ENCODE peak calls at places on chromosomes 5 and 9, in six cellular contexts. Y is GM23248; R is CD4-positive, alpha-beta T cell; W is T-helper 1 cell; L is SK-N-DZ; G is fibroblast of villous mesenchyme. D is an unnamed sample.

GRCh38 chr5:54518146-54519082 is 855 bp downstream of the SNX18 start:
- DNase-seq in L (peak), G (no peak), W (peak), Y (peak), R (peak), D (peak)

GRCh38 chr5:144206136-144206535 is 35.5 kb downstream of the KCTD16 start:
- DNase-seq in R (no peak), L (peak), Y (peak), W (no peak), G (no peak), D (no peak)

GRCh38 chr9:114738581-114739316 is 56.8 kb upstream of the TEX48 start:
- DNase-seq in L (peak), W (peak), Y (peak), G (peak), R (peak), D (peak)

GRCh38 chr5:143182901-143183820 is 220.3 kb downstream of the NR3C1 start:
- DNase-seq in L (peak), R (no peak), W (no peak), Y (peak), G (peak), D (no peak)

GRCh38 chr5:65152131-65152530 is 329.6 kb downstream of the ADAMTS6 start:
- DNase-seq in W (no peak), L (no peak), Y (peak), G (peak), R (no peak), D (no peak)

GRCh38 chr9:5696884-5697283 is 68.0 kb downstream of the RIC1 start:
- DNase-seq in G (no peak), R (no peak), Y (no peak), W (no peak), L (no peak), D (no peak)

GRCh38 chr5:89498699-89499098 is 615.7 kb upstream of the MEF2C start:
- DNase-seq in Y (no peak), R (no peak), L (no peak), G (no peak), W (no peak), D (no peak)

GRCh38 chr5:127205147-127205546 is 85.4 kb upstream of the MEGF10 start:
- DNase-seq in L (no peak), W (no peak), R (no peak), G (no peak), Y (no peak), D (no peak)

GRCh38 chr5:152004095-152004494 is 79.4 kb upstream of the GLRA1 start:
- DNase-seq in Y (no peak), L (no peak), R (no peak), W (no peak), G (no peak), D (no peak)

GRCh38 chr5:142246263-142246662 is 78.6 kb downstream of the SPRY4 start:
- DNase-seq in W (no peak), G (peak), R (no peak), Y (peak), L (no peak), D (no peak)

GRCh38 chr9:92970467-92970923 is 23.2 kb downstream of the FGD3 start:
- DNase-seq in G (no peak), W (no peak), R (no peak), Y (peak), L (no peak), D (peak)

GRCh38 chr5:64722588-64722987 is 32.3 kb downstream of the SHISAL2B start:
- DNase-seq in R (no peak), L (peak), W (no peak), G (no peak), Y (no peak), D (no peak)

GRCh38 chr5:121199238-121199999 is 652.3 kb upstream of the FTMT start:
- DNase-seq in W (no peak), R (no peak), L (no peak), Y (peak), G (peak), D (no peak)

GRCh38 chr5:179270581-179271300 is 74.5 kb downstream of the ADAMTS2 start:
- DNase-seq in Y (peak), G (peak), L (no peak), R (no peak), W (no peak), D (peak)

GRCh38 chr9:126377521-126377920 is 50.9 kb downstream of the MVB12B start:
- DNase-seq in G (no peak), R (no peak), L (no peak), Y (no peak), W (no peak), D (no peak)

GRCh38 chr9:78595200-78595945 is 298.4 kb downstream of the PSAT1 start:
- DNase-seq in Y (peak), G (no peak), W (no peak), R (no peak), L (no peak), D (no peak)

GRCh38 chr5:109411627-109412026 is 1.9 kb upstream of the PJA2 start:
- DNase-seq in W (no peak), G (peak), Y (peak), L (no peak), R (no peak), D (no peak)

GRCh38 chr9:37992924-37993349 is 76.1 kb downstream of the SHB start:
- DNase-seq in W (no peak), G (no peak), R (no peak), Y (no peak), L (no peak), D (no peak)

D was measured in H9.